ENCODE peak calls at places on chromosomes 11 and 22, in six cellular contexts. Q, D, F, K, V and N are unnamed samples.

GRCh38 chr11:17528181-17528691 is 16.0 kb downstream of the USH1C start:
- DNase-seq in D (peak; percentile 82), V (no peak), F (peak; percentile 51), Q (peak; percentile 76), K (peak; percentile 28), N (peak; percentile 77)

GRCh38 chr22:19568337-19569311 is 44.4 kb upstream of the CLDN5 start:
- DNase-seq in D (no peak), K (no peak), F (no peak), Q (no peak), V (no peak), N (peak; percentile 21)

GRCh38 chr11:34316347-34317037 is 41.3 kb downstream of the ABTB2 start:
- DNase-seq in F (no peak), D (no peak), V (no peak), Q (no peak), K (no peak), N (no peak)

GRCh38 chr11:117265745-117266144 is 25.4 kb upstream of the BACE1-AS start:
- DNase-seq in Q (peak; percentile 62), V (no peak), D (no peak), K (no peak), F (no peak), N (no peak)

GRCh38 chr11:130208241-130209127 is 48.9 kb downstream of the ST14 start:
- DNase-seq in K (no peak), V (no peak), D (no peak), Q (no peak), F (no peak), N (no peak)

GRCh38 chr22:43293661-43294392 is 49.3 kb downstream of the SCUBE1 start:
- DNase-seq in V (peak; percentile 90), K (peak; percentile 61), F (no peak), D (no peak), Q (peak; percentile 48), N (peak; percentile 90)

GRCh38 chr22:26161746-26162145 is 7.5 kb upstream of the SEZ6L start:
- DNase-seq in K (no peak), F (no peak), Q (no peak), V (no peak), D (no peak), N (no peak)

GRCh38 chr11:111514216-111515031 is at the start of gene HOATZ:
- DNase-seq in V (peak; percentile 36), F (no peak), K (no peak), Q (peak; percentile 91), D (no peak), N (no peak)

GRCh38 chr11:72079776-72080325 is 491 bp downstream of the NUMA1 start:
- DNase-seq in F (no peak), V (no peak), D (peak; percentile 48), K (no peak), Q (no peak), N (no peak)

GRCh38 chr11:1935156-1936071 is 11.7 kb upstream of the MRPL23 start:
- DNase-seq in Q (no peak), K (no peak), V (no peak), D (no peak), F (no peak), N (no peak)

GRCh38 chr11:100639140-100639539 is 47.9 kb upstream of the ARHGAP42 start:
- DNase-seq in V (no peak), D (peak; percentile 32), Q (no peak), K (no peak), F (no peak), N (no peak)

GRCh38 chr22:39317084-39317755 is 2.2 kb downstream of the RPL3 start:
- DNase-seq in V (no peak), D (no peak), K (no peak), F (no peak), Q (no peak), N (no peak)

GRCh38 chr11:115769891-115770290 is 265.7 kb upstream of the CADM1 start:
- DNase-seq in F (no peak), Q (no peak), D (no peak), K (no peak), V (no peak), N (no peak)

GRCh38 chr22:24391836-24392217 is 35.6 kb upstream of the ADORA2A start:
- DNase-seq in F (no peak), D (no peak), K (no peak), Q (no peak), V (no peak), N (no peak)

GRCh38 chr22:31260474-31260856 is 31.8 kb downstream of the PIK3IP1 start:
- DNase-seq in F (no peak), Q (no peak), D (no peak), K (no peak), V (no peak), N (no peak)

GRCh38 chr11:22115470-22116037 is 77.3 kb upstream of the ANO5 start:
- DNase-seq in Q (no peak), F (no peak), K (no peak), V (no peak), D (no peak), N (no peak)

GRCh38 chr11:130848361-130849214 is 67.7 kb downstream of the SNX19 start:
- DNase-seq in F (no peak), K (no peak), V (no peak), Q (no peak), D (no peak), N (no peak)

GRCh38 chr11:11952036-11952435 is 56.4 kb downstream of the DKK3 start:
- DNase-seq in Q (no peak), V (no peak), D (no peak), F (no peak), K (no peak), N (no peak)

GRCh38 chr22:41925783-41926460 is 684 bp downstream of the TNFRSF13C start:
- DNase-seq in V (no peak), K (peak; percentile 26), Q (peak; percentile 80), D (no peak), F (peak; percentile 59), N (peak; percentile 69)

GRCh38 chr11:64348611-64349387 is 8.8 kb downstream of the CCDC88B start:
- DNase-seq in V (peak; percentile 77), K (no peak), D (no peak), F (no peak), Q (peak; percentile 54), N (no peak)

GRCh38 chr11:120207517-120207916 is 3.3 kb upstream of the OAF start:
- DNase-seq in K (no peak), Q (no peak), D (no peak), V (no peak), F (no peak), N (no peak)

GRCh38 chr11:114395776-114396175 is 4.5 kb downstream of the C11orf71 start:
- DNase-seq in V (no peak), K (no peak), F (no peak), Q (peak; percentile 85), D (no peak), N (no peak)

GRCh38 chr11:74948546-74948897 is 369 bp downstream of the XRRA1 start:
- DNase-seq in Q (no peak), V (no peak), K (no peak), D (no peak), F (no peak), N (no peak)

GRCh38 chr11:1445741-1446445 is 40.7 kb downstream of the MOB2 start:
- DNase-seq in F (no peak), K (no peak), D (no peak), Q (peak; percentile 12), V (no peak), N (no peak)

GRCh38 chr11:75924966-75925784 is 110.2 kb downstream of the UVRAG start:
- DNase-seq in Q (no peak), K (no peak), F (no peak), V (no peak), D (no peak), N (peak; percentile 53)

GRCh38 chr11:118434553-118435232 is 1.6 kb upstream of the KMT2A start:
- DNase-seq in V (peak; percentile 38), K (no peak), F (no peak), Q (peak; percentile 83), D (peak; percentile 55), N (peak; percentile 47)

GRCh38 chr11:60855726-60856633 is at the start of gene PTGDR2:
- DNase-seq in F (no peak), Q (no peak), D (no peak), V (no peak), K (no peak), N (no peak)

GRCh38 chr22:39215070-39215396 is 29.7 kb downstream of the PDGFB start:
- DNase-seq in V (no peak), Q (no peak), D (no peak), K (no peak), F (no peak), N (no peak)

GRCh38 chr11:97355230-97355629 is 965.4 kb downstream of the JRKL start:
- DNase-seq in F (no peak), Q (no peak), K (no peak), D (no peak), V (no peak), N (no peak)

GRCh38 chr22:39545310-39546063 is 12.9 kb upstream of the RPS19BP1 start:
- DNase-seq in D (no peak), V (no peak), K (no peak), F (no peak), Q (peak; percentile 77), N (peak; percentile 61)

GRCh38 chr11:94664336-94664735 is 97.2 kb downstream of the PIWIL4 start:
- DNase-seq in D (no peak), F (no peak), V (no peak), K (no peak), Q (no peak), N (no peak)

GRCh38 chr22:39960791-39961746 is 872 bp downstream of the TMA7B start:
- DNase-seq in K (no peak), Q (no peak), D (no peak), F (no peak), V (no peak), N (no peak)

GRCh38 chr11:134893810-134894685 is 482.0 kb upstream of the B3GAT1 start:
- DNase-seq in Q (no peak), F (no peak), V (no peak), D (no peak), K (no peak), N (no peak)

GRCh38 chr11:39346043-39346442 is 2113.4 kb downstream of the LRRC4C start:
- DNase-seq in V (no peak), F (no peak), D (no peak), K (no peak), Q (no peak), N (no peak)

GRCh38 chr11:67117667-67118058 is 1.4 kb upstream of the KDM2A start:
- DNase-seq in F (peak; percentile 57), D (no peak), V (no peak), Q (peak; percentile 47), K (peak; percentile 37), N (peak; percentile 33)